ENCODE peak calls at places on chromosomes 7 and 10, in seven cellular contexts. T is pancreas, R is K562, K is AG04450, N is AG04449, C is OCI-LY7, M is A549. Z is an unnamed sample.

GRCh38 chr7:28572321-28573058 is 160.2 kb downstream of the CREB5 start:
- DNase-seq in K (no peak), C (peak; percentile 45), M (no peak), T (no peak), N (no peak), R (no peak), Z (no peak)

GRCh38 chr7:13071999-13072398 is 384.6 kb downstream of the ARL4A start:
- DNase-seq in K (no peak), M (no peak), C (no peak), N (no peak), R (no peak), T (no peak), Z (no peak)

GRCh38 chr7:8389898-8390642 is 43.3 kb upstream of the NXPH1 start:
- DNase-seq in R (peak; percentile 79), N (no peak), K (no peak), T (no peak), M (peak; percentile 23), C (no peak), Z (no peak)

GRCh38 chr10:80454526-80455460 is 683 bp downstream of the TSPAN14 start:
- DNase-seq in R (peak; percentile 68), M (no peak), T (peak; percentile 69), C (peak; percentile 52), N (no peak), K (no peak), Z (no peak)

GRCh38 chr10:114551310-114551972 is 106.6 kb downstream of the ABLIM1 start:
- DNase-seq in T (peak; percentile 66), C (no peak), N (no peak), M (no peak), K (no peak), R (no peak), Z (no peak)

GRCh38 chr7:44587843-44588711 is 6.0 kb upstream of the TMED4 start:
- DNase-seq in M (peak; percentile 61), K (no peak), C (peak; percentile 73), R (no peak), T (peak; percentile 48), N (no peak), Z (peak; percentile 56)

GRCh38 chr7:45601094-45601493 is 26.9 kb downstream of the ADCY1 start:
- DNase-seq in M (no peak), K (no peak), R (no peak), C (no peak), N (no peak), T (no peak), Z (no peak)

GRCh38 chr7:151010307-151011096 is 13.8 kb downstream of the ATG9B start:
- DNase-seq in R (peak; percentile 69), K (no peak), C (no peak), M (no peak), N (no peak), T (no peak), Z (no peak)

GRCh38 chr10:17387861-17388503 is 66.4 kb downstream of the ST8SIA6 start:
- DNase-seq in N (no peak), C (no peak), K (no peak), R (no peak), M (no peak), T (peak; percentile 37), Z (no peak)

GRCh38 chr7:135236727-135237126 is 3.1 kb downstream of the STRA8 start:
- DNase-seq in C (peak; percentile 7), M (no peak), T (no peak), R (no peak), K (no peak), N (no peak), Z (no peak)

GRCh38 chr7:135239263-135239662 is 5.6 kb downstream of the STRA8 start:
- DNase-seq in R (no peak), T (no peak), M (no peak), C (no peak), N (no peak), K (no peak), Z (no peak)

GRCh38 chr7:135238112-135238744 is 4.6 kb downstream of the STRA8 start:
- DNase-seq in N (no peak), K (no peak), M (peak; percentile 46), T (no peak), R (peak; percentile 91), C (peak; percentile 14), Z (no peak)

GRCh38 chr7:135242096-135242684 is 8.6 kb downstream of the STRA8 start:
- DNase-seq in C (no peak), K (no peak), R (no peak), T (no peak), M (no peak), N (no peak), Z (no peak)

GRCh38 chr7:135240446-135240845 is 6.8 kb downstream of the STRA8 start:
- DNase-seq in N (no peak), R (no peak), M (no peak), K (no peak), C (no peak), T (no peak), Z (no peak)
- H3K4me3 ChIP-seq in N (no peak overlapping the region), R (no peak overlapping the region), M (no peak overlapping the region), K (no peak overlapping the region), C (no peak overlapping the region), T (no peak overlapping the region), Z (no peak overlapping the region)

GRCh38 chr7:74023037-74023436 is 4.9 kb upstream of the ELN start:
- DNase-seq in N (no peak), M (peak; percentile 56), K (no peak), C (no peak), R (peak; percentile 51), T (no peak), Z (no peak)
- TF ChIP-seq CTCF in N (no peak), M (no peak), K (peak; percentile 11), C (no peak), R (no peak), T (no peak), Z (peak; percentile 18)

GRCh38 chr7:121938429-121938996 is 65.6 kb downstream of the PTPRZ1 start:
- DNase-seq in T (no peak), K (no peak), R (no peak), C (no peak), M (no peak), N (no peak), Z (no peak)

GRCh38 chr7:121937224-121937623 is 64.3 kb downstream of the PTPRZ1 start:
- DNase-seq in M (no peak), T (no peak), N (no peak), R (no peak), K (no peak), C (no peak), Z (no peak)

GRCh38 chr7:121945066-121945848 is 72.3 kb downstream of the PTPRZ1 start:
- DNase-seq in R (no peak), C (no peak), M (no peak), N (no peak), K (no peak), T (no peak), Z (no peak)

GRCh38 chr7:121941836-121942235 is 68.9 kb downstream of the PTPRZ1 start:
- DNase-seq in R (no peak), C (no peak), M (no peak), K (no peak), N (no peak), T (no peak), Z (no peak)

GRCh38 chr7:121940907-121941306 is 67.9 kb downstream of the PTPRZ1 start:
- DNase-seq in N (no peak), T (no peak), M (no peak), K (no peak), C (no peak), R (no peak), Z (no peak)
- H3K4me3 ChIP-seq in N (no peak overlapping the region), T (no peak overlapping the region), M (no peak overlapping the region), K (no peak overlapping the region), C (no peak overlapping the region), R (no peak overlapping the region), Z (no peak overlapping the region)

GRCh38 chr7:41830271-41830670 is 127.4 kb upstream of the INHBA start:
- DNase-seq in N (no peak), R (no peak), C (no peak), T (no peak), K (no peak), M (no peak), Z (no peak)
- TF ChIP-seq CTCF in N (no peak), R (no peak), C (no peak), T (no peak), K (no peak), M (no peak), Z (no peak)

DNA sequence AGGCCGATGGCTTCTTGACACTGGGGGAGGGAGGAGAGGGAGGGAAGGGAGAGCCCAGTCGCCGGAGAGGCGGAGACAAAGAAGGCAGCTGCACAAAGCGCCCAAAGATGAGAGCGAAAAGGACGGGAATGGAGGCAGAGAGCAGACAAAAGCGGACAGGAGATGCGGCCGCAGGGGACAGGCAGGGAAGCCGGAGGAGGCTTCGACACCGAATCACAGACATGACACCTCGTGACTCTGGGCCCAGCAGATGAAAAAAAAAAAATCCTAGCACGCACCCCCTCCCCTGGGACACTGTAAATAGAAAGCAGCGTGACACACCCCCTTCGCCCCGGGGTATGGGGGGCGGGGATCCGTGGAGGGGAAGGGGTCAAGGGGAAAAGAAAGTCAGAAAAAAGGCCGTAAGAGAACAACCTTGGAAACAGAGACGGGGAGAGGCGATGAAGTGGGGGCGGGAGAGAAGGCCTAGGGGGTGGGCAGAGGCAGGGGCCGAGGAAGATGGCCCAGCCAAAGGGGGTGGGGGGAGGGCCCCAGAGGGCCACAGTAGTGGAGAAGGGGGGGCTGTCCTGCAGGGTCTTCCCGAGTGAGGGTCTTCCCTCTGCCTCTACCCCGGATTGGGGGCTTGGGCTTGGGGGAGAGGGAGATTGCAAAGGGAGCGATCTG is 845 bp downstream of the NAT16 start:
- DNase-seq in K (no peak), T (no peak), R (no peak), M (no peak), C (no peak), N (no peak), Z (no peak)
- H3K4me3 ChIP-seq in K (peak overlapping the region; percentile 17), T (no peak overlapping the region), R (no peak overlapping the region), M (peak overlapping the region; percentile 37), C (no peak overlapping the region), N (no peak overlapping the region), Z (no peak overlapping the region)

GRCh38 chr7:32539917-32540544 is 44.7 kb downstream of the AVL9 start:
- DNase-seq in M (no peak), C (no peak), R (no peak), K (no peak), N (no peak), T (no peak), Z (no peak)
- TF ChIP-seq CTCF in M (no peak), C (no peak), R (no peak), K (no peak), N (no peak), T (no peak), Z (no peak)

DNA sequence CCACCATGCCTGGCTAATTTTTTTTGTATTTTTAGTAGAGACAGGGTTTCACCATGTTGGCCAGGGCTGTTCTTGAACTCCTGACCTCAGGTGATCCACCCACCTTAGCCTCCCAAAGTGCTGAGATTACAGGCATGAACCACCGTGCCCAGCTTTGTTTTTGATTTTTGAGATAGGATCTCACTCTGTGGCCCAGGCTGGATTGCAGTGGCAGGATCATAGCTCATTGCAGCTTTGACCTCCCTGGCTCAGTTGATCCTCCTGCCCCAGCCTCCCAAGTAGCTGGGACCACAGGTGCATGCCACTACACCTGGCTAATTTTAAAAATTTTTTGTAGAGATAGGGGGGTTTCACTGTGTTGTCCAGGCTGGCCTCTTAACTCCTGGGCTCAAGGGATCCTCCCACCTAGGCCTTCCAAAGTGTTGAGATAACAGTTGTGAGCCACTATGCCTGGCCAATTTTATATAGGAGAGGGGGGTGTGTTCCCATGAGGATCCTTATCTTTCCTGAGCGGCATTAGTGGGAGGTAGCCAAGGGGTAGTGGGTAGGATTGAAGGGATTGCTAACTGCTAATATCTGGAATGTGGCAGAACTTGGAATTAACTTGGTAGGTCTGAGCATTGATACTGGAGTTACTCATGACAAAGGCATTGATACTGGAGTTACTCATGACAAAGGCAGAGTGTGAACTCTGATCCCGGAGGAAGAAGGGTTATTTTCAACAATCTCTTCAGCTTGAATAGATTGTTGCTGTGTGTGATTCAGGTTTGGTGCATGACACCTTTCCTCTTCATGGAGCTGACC is 1.0 kb upstream of the NOLC1 start:
- DNase-seq in K (no peak), R (no peak), T (no peak), C (no peak), N (no peak), M (peak; percentile 57), Z (peak; percentile 38)
- H3K4me3 ChIP-seq in K (peak overlapping the region; percentile 47), R (peak overlapping the region; percentile 12), T (no peak overlapping the region), C (peak overlapping the region; percentile 52), N (peak overlapping the region; percentile 49), M (peak overlapping the region; percentile 22), Z (no peak overlapping the region)